ENCODE peak calls at places on chromosome 3, in seven cellular contexts. P is fibroblast of lung, U is cardiac muscle cell, L is type B pancreatic cell, Z is B cell, G is PC-3, Y is Panc1. F is an unnamed sample.

GRCh38 chr3:196336319-196337145 is 1.7 kb downstream of the TM4SF19 start:
- DNase-seq in P (no peak), L (no peak), U (no peak), G (no peak), Y (no peak), Z (no peak), F (no peak)

GRCh38 chr3:45567730-45568172 is 26.8 kb upstream of the LIMD1 start:
- DNase-seq in Z (peak), U (no peak), Y (no peak), G (no peak), L (no peak), P (no peak), F (no peak)

GRCh38 chr3:188671941-188672340 is 499.8 kb upstream of the TPRG1 start:
- DNase-seq in U (no peak), G (no peak), P (no peak), Z (no peak), Y (no peak), L (no peak), F (no peak)

GRCh38 chr3:19931180-19931692 is 2.8 kb downstream of the EFHB start:
- DNase-seq in Y (no peak), U (no peak), P (no peak), Z (peak), G (no peak), L (no peak), F (no peak)

GRCh38 chr3:160314949-160315348 is 84.1 kb downstream of the IFT80 start:
- DNase-seq in U (no peak), P (no peak), G (no peak), Y (no peak), L (no peak), Z (no peak), F (no peak)

GRCh38 chr3:160451602-160452001 is 2.0 kb upstream of the TRIM59 start:
- DNase-seq in U (no peak), P (no peak), Z (no peak), L (no peak), G (peak), Y (no peak), F (no peak)

GRCh38 chr3:146131616-146132410 is 29.2 kb downstream of the PLOD2 start:
- DNase-seq in Z (no peak), L (no peak), P (peak), Y (no peak), G (peak), U (no peak), F (no peak)

GRCh38 chr3:45593708-45594601 is 596 bp upstream of the LIMD1 start:
- DNase-seq in P (peak), L (peak), G (peak), U (peak), Y (no peak), Z (peak), F (peak)

GRCh38 chr3:27590437-27591320 is 106.5 kb upstream of the SLC4A7 start:
- DNase-seq in G (peak), L (no peak), P (peak), Z (no peak), Y (no peak), U (no peak), F (no peak)

GRCh38 chr3:134650431-134651346 is at the start of gene KY:
- DNase-seq in P (peak), Z (no peak), G (no peak), U (peak), L (no peak), Y (no peak), F (no peak)

GRCh38 chr3:83500422-83500821 is 1458.4 kb upstream of the CADM2 start:
- DNase-seq in U (no peak), Y (no peak), L (no peak), G (peak), Z (no peak), P (no peak), F (no peak)

GRCh38 chr3:48430359-48431101 is 644 bp upstream of the PLXNB1 start:
- DNase-seq in L (no peak), Z (no peak), Y (no peak), G (peak), P (peak), U (no peak), F (no peak)

GRCh38 chr3:135868801-135869200 is 96.7 kb upstream of the PPP2R3A start:
- DNase-seq in Z (no peak), L (no peak), U (no peak), Y (no peak), P (no peak), G (no peak), F (no peak)

GRCh38 chr3:81451611-81452010 is 309.8 kb downstream of the GBE1 start:
- DNase-seq in L (no peak), Z (no peak), Y (no peak), U (peak), G (peak), P (peak), F (no peak)

GRCh38 chr3:41095702-41096101 is 103.6 kb upstream of the CTNNB1 start:
- DNase-seq in Y (no peak), Z (no peak), L (no peak), G (no peak), P (no peak), U (no peak), F (no peak)

GRCh38 chr3:35744419-35744818 is 105.1 kb downstream of the ARPP21 start:
- DNase-seq in P (no peak), L (no peak), U (peak), G (no peak), Y (no peak), Z (no peak), F (no peak)

GRCh38 chr3:185062221-185062620 is 90.6 kb downstream of the C3orf70 start:
- DNase-seq in Y (no peak), L (no peak), U (no peak), G (no peak), Z (no peak), P (no peak), F (no peak)

GRCh38 chr3:49656541-49657112 is 17.5 kb upstream of the APEH start:
- DNase-seq in U (no peak), Z (no peak), P (no peak), G (no peak), L (no peak), Y (no peak), F (no peak)

GRCh38 chr3:44021646-44022594 is 219.8 kb upstream of the TOPAZ1 start:
- DNase-seq in U (peak), L (no peak), Z (no peak), P (no peak), G (no peak), Y (no peak), F (no peak)

GRCh38 chr3:128316456-128316855 is 150.2 kb downstream of the DNAJB8 start:
- DNase-seq in P (no peak), Y (no peak), L (peak), G (no peak), Z (no peak), U (no peak), F (no peak)

GRCh38 chr3:1235526-1236120 is 142.8 kb downstream of the CNTN6 start:
- DNase-seq in U (no peak), P (no peak), L (no peak), G (no peak), Y (no peak), Z (no peak), F (no peak)

GRCh38 chr3:52454938-52455282 is 494 bp upstream of the NISCH start:
- DNase-seq in Y (no peak), U (no peak), P (no peak), G (no peak), Z (no peak), L (no peak), F (no peak)

GRCh38 chr3:42149537-42150426 is 58.6 kb downstream of the TRAK1 start:
- DNase-seq in Y (no peak), L (peak), Z (no peak), U (no peak), G (peak), P (no peak), F (no peak)

GRCh38 chr3:63814300-63814699 is 4.8 kb upstream of the C3orf49 start:
- DNase-seq in Y (no peak), P (peak), Z (no peak), G (no peak), U (no peak), L (no peak), F (no peak)

GRCh38 chr3:48656061-48656840 is 6.4 kb downstream of the CELSR3 start:
- DNase-seq in G (no peak), Y (no peak), U (peak), Z (peak), P (peak), L (no peak), F (no peak)

GRCh38 chr3:87088984-87089841 is 98.3 kb upstream of the VGLL3 start:
- DNase-seq in G (no peak), U (no peak), L (no peak), Y (peak), P (peak), Z (no peak), F (peak)

GRCh38 chr3:107124885-107125284 is 252.4 kb upstream of the CCDC54 start:
- DNase-seq in U (no peak), Z (no peak), P (peak), G (peak), Y (no peak), L (no peak), F (no peak)

GRCh38 chr3:192449036-192449435 is 278.3 kb downstream of the FGF12 start:
- DNase-seq in Z (no peak), G (no peak), Y (no peak), U (no peak), L (no peak), P (no peak), F (no peak)

DNA sequence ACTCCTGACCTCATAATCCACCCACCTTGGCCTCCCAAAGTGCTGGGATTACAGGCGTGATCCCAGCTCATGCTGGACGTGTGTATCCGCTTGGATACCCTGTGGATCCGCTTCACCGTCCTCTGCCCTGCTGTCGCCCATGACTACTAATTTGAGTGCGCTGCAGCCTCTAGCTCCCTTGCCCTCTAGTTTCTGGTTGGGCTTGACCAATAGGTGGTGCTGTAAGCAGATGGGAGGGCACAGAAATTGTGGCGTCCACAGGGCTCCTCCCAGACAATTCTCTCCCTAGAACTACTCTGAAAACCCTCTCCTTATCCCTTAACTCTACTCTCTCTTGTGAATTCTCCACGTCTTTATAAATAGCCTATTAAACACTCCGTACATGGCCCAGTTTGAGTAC is 36.2 kb downstream of the ZPLD1 start:
- DNase-seq in P (no peak), U (no peak), L (no peak), Y (no peak), Z (no peak), G (peak), F (no peak)
- TF ChIP-seq CTCF in P (peak), U (no peak), L (no peak), Y (no peak), Z (no peak), G (peak), F (no peak)

GRCh38 chr3:46923559-46924350 is 46.2 kb downstream of the PTH1R start:
- DNase-seq in G (peak), L (no peak), Y (no peak), Z (peak), P (peak), U (peak), F (no peak)
- TF ChIP-seq CTCF in G (peak), L (peak), Y (peak), Z (peak), P (peak), U (peak), F (peak)

GRCh38 chr3:112579232-112579631 is 17.4 kb downstream of the SLC35A5 start:
- DNase-seq in Y (no peak), P (no peak), L (no peak), G (no peak), U (no peak), Z (no peak), F (no peak)
- TF ChIP-seq CTCF in Y (no peak), P (no peak), L (no peak), G (no peak), U (no peak), Z (no peak), F (no peak)

DNA sequence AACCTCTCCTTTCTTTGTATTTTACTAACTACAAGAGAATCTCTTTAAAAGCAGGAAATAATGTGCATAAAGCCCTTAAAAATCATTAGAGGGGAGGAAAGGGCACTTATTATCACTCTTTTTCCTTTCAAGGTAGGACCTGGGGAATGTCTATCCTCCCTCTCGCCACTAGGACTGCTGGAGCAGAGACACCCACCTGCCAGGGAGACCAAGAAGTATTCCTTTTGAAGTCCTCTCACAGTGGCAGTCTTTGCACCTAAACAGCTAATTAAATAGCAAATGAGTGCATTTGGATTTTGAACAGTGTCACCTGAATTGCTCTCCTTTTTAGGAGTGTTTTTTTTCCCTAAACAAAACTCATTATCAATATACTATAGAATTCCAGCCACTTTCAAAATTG is 874.1 kb downstream of the ZPLD1 start:
- DNase-seq in U (peak), Y (no peak), Z (no peak), G (no peak), L (no peak), P (no peak), F (no peak)
- TF ChIP-seq CTCF in U (no peak), Y (peak), Z (no peak), G (peak), L (peak), P (no peak), F (no peak)

GRCh38 chr3:170179444-170179843 is 2.1 kb downstream of the PHC3 start:
- DNase-seq in G (no peak), U (no peak), Y (no peak), P (no peak), Z (no peak), L (no peak), F (no peak)

GRCh38 chr3:170180107-170180951 is 1.2 kb downstream of the PHC3 start:
- DNase-seq in L (no peak), P (peak), Z (no peak), G (peak), U (peak), Y (no peak), F (no peak)

GRCh38 chr3:170178631-170179030 is 2.9 kb downstream of the PHC3 start:
- DNase-seq in Y (no peak), U (no peak), L (no peak), Z (peak), P (no peak), G (no peak), F (no peak)

GRCh38 chr3:170180952-170181876 is at the start of gene PHC3:
- DNase-seq in Y (peak), U (peak), L (peak), Z (peak), P (peak), G (peak), F (peak)
- TF ChIP-seq CTCF in Y (no peak), U (no peak), L (no peak), Z (no peak), P (no peak), G (no peak), F (no peak)